ENCODE peak calls at places on chromosomes 5 and 9, in ten cellular contexts. One of them, this sample, is unnamed.

GRCh38 chr5:43281840-43282658 is 31.2 kb downstream of the HMGCS1 start:
- DNase-seq in heart right ventricle: no peak
- DNase-seq in MG63: peak
- DNase-seq in astrocyte of the cerebellum: no peak
- DNase-seq in neural progenitor cell: no peak
- DNase-seq in adipocyte: no peak
- DNase-seq in pancreas: no peak
- DNase-seq in breast epithelium: no peak
- DNase-seq in fibroblast of villous mesenchyme: no peak
- DNase-seq in BE2C: peak
- DNase-seq in this sample: no peak

GRCh38 chr9:112112519-112112918 is 62.6 kb downstream of the SUSD1 start:
- DNase-seq in adipocyte: peak
- DNase-seq in heart right ventricle: no peak
- DNase-seq in astrocyte of the cerebellum: peak
- DNase-seq in pancreas: no peak
- DNase-seq in neural progenitor cell: no peak
- DNase-seq in breast epithelium: no peak
- DNase-seq in fibroblast of villous mesenchyme: peak
- DNase-seq in MG63: peak
- DNase-seq in BE2C: no peak
- DNase-seq in this sample: no peak

GRCh38 chr9:9352877-9353481 is 1259.8 kb downstream of the PTPRD start:
- DNase-seq in neural progenitor cell: peak
- DNase-seq in breast epithelium: no peak
- DNase-seq in pancreas: no peak
- DNase-seq in MG63: no peak
- DNase-seq in adipocyte: peak
- DNase-seq in fibroblast of villous mesenchyme: no peak
- DNase-seq in astrocyte of the cerebellum: no peak
- DNase-seq in BE2C: peak
- DNase-seq in heart right ventricle: no peak
- DNase-seq in this sample: no peak

GRCh38 chr9:120310035-120310434 is 269.9 kb downstream of the CDK5RAP2 start:
- DNase-seq in astrocyte of the cerebellum: no peak
- DNase-seq in adipocyte: no peak
- DNase-seq in pancreas: no peak
- DNase-seq in MG63: no peak
- DNase-seq in breast epithelium: no peak
- DNase-seq in heart right ventricle: no peak
- DNase-seq in BE2C: peak
- DNase-seq in fibroblast of villous mesenchyme: no peak
- DNase-seq in neural progenitor cell: no peak
- DNase-seq in this sample: no peak

GRCh38 chr5:173984218-173984617 is 4.8 kb upstream of the C5orf47 start:
- DNase-seq in pancreas: no peak
- DNase-seq in MG63: no peak
- DNase-seq in adipocyte: peak
- DNase-seq in breast epithelium: no peak
- DNase-seq in neural progenitor cell: peak
- DNase-seq in BE2C: peak
- DNase-seq in astrocyte of the cerebellum: no peak
- DNase-seq in fibroblast of villous mesenchyme: peak
- DNase-seq in heart right ventricle: no peak
- DNase-seq in this sample: no peak

GRCh38 chr9:34311499-34312225 is 17.4 kb downstream of the KIF24 start:
- DNase-seq in adipocyte: no peak
- DNase-seq in pancreas: no peak
- DNase-seq in heart right ventricle: no peak
- DNase-seq in astrocyte of the cerebellum: no peak
- DNase-seq in BE2C: no peak
- DNase-seq in MG63: no peak
- DNase-seq in breast epithelium: no peak
- DNase-seq in fibroblast of villous mesenchyme: no peak
- DNase-seq in neural progenitor cell: no peak
- DNase-seq in this sample: no peak

GRCh38 chr9:131609116-131609830 is 64.0 kb downstream of the PRRT1B start:
- DNase-seq in astrocyte of the cerebellum: peak
- DNase-seq in fibroblast of villous mesenchyme: peak
- DNase-seq in pancreas: no peak
- DNase-seq in neural progenitor cell: peak
- DNase-seq in MG63: peak
- DNase-seq in BE2C: no peak
- DNase-seq in heart right ventricle: peak
- DNase-seq in breast epithelium: peak
- DNase-seq in adipocyte: peak
- DNase-seq in this sample: no peak

GRCh38 chr5:16067415-16067814 is 112.2 kb downstream of the MARCHF11 start:
- DNase-seq in MG63: no peak
- DNase-seq in astrocyte of the cerebellum: no peak
- DNase-seq in pancreas: no peak
- DNase-seq in adipocyte: no peak
- DNase-seq in heart right ventricle: no peak
- DNase-seq in fibroblast of villous mesenchyme: no peak
- DNase-seq in breast epithelium: no peak
- DNase-seq in BE2C: no peak
- DNase-seq in neural progenitor cell: no peak
- DNase-seq in this sample: no peak

GRCh38 chr9:124450241-124450924 is at the start of gene ADGRD2:
- DNase-seq in MG63: no peak
- DNase-seq in adipocyte: peak
- DNase-seq in BE2C: peak
- DNase-seq in breast epithelium: peak
- DNase-seq in fibroblast of villous mesenchyme: peak
- DNase-seq in heart right ventricle: no peak
- DNase-seq in neural progenitor cell: peak
- DNase-seq in pancreas: no peak
- DNase-seq in astrocyte of the cerebellum: no peak
- DNase-seq in this sample: peak

GRCh38 chr5:74179183-74179582 is 461.3 kb downstream of the ENC1 start:
- DNase-seq in neural progenitor cell: peak
- DNase-seq in MG63: peak
- DNase-seq in adipocyte: peak
- DNase-seq in BE2C: no peak
- DNase-seq in fibroblast of villous mesenchyme: peak
- DNase-seq in breast epithelium: no peak
- DNase-seq in heart right ventricle: no peak
- DNase-seq in pancreas: no peak
- DNase-seq in astrocyte of the cerebellum: peak
- DNase-seq in this sample: no peak

GRCh38 chr9:12698293-12698692 is 5.1 kb downstream of the TYRP1 start:
- DNase-seq in heart right ventricle: no peak
- DNase-seq in MG63: no peak
- DNase-seq in astrocyte of the cerebellum: peak
- DNase-seq in adipocyte: peak
- DNase-seq in pancreas: no peak
- DNase-seq in neural progenitor cell: no peak
- DNase-seq in fibroblast of villous mesenchyme: peak
- DNase-seq in breast epithelium: no peak
- DNase-seq in BE2C: no peak
- DNase-seq in this sample: no peak

GRCh38 chr5:54905942-54906537 is 79.4 kb downstream of the ESM1 start:
- DNase-seq in astrocyte of the cerebellum: peak
- DNase-seq in pancreas: peak
- DNase-seq in adipocyte: peak
- DNase-seq in BE2C: peak
- DNase-seq in fibroblast of villous mesenchyme: peak
- DNase-seq in neural progenitor cell: peak
- DNase-seq in breast epithelium: peak
- DNase-seq in MG63: peak
- DNase-seq in heart right ventricle: peak
- DNase-seq in this sample: no peak

GRCh38 chr9:135075234-135076142 is 12.0 kb upstream of the OLFM1 start:
- DNase-seq in adipocyte: no peak
- DNase-seq in BE2C: peak
- DNase-seq in breast epithelium: peak
- DNase-seq in pancreas: peak
- DNase-seq in neural progenitor cell: peak
- DNase-seq in astrocyte of the cerebellum: no peak
- DNase-seq in heart right ventricle: peak
- DNase-seq in fibroblast of villous mesenchyme: no peak
- DNase-seq in MG63: peak
- DNase-seq in this sample: peak
- H3K4me3 ChIP-seq in adipocyte: peak
- H3K4me3 ChIP-seq in BE2C: peak
- H3K4me3 ChIP-seq in breast epithelium: peak
- H3K4me3 ChIP-seq in pancreas: peak
- H3K4me3 ChIP-seq in neural progenitor cell: peak
- H3K4me3 ChIP-seq in astrocyte of the cerebellum: no peak
- H3K4me3 ChIP-seq in heart right ventricle: peak
- H3K4me3 ChIP-seq in fibroblast of villous mesenchyme: no peak
- H3K4me3 ChIP-seq in MG63: peak
- H3K4me3 ChIP-seq in this sample: peak

GRCh38 chr5:159097461-159098284 is 2.0 kb downstream of the EBF1 start:
- DNase-seq in breast epithelium: no peak
- DNase-seq in astrocyte of the cerebellum: no peak
- DNase-seq in adipocyte: peak
- DNase-seq in heart right ventricle: peak
- DNase-seq in neural progenitor cell: peak
- DNase-seq in MG63: no peak
- DNase-seq in fibroblast of villous mesenchyme: peak
- DNase-seq in BE2C: peak
- DNase-seq in pancreas: no peak
- DNase-seq in this sample: no peak

GRCh38 chr5:159096555-159097460 is 2.9 kb downstream of the EBF1 start:
- DNase-seq in astrocyte of the cerebellum: no peak
- DNase-seq in BE2C: no peak
- DNase-seq in heart right ventricle: no peak
- DNase-seq in fibroblast of villous mesenchyme: no peak
- DNase-seq in breast epithelium: no peak
- DNase-seq in MG63: no peak
- DNase-seq in pancreas: no peak
- DNase-seq in neural progenitor cell: peak
- DNase-seq in adipocyte: no peak
- DNase-seq in this sample: no peak

GRCh38 chr5:159095218-159095617 is 4.5 kb downstream of the EBF1 start:
- DNase-seq in pancreas: no peak
- DNase-seq in neural progenitor cell: peak
- DNase-seq in MG63: no peak
- DNase-seq in fibroblast of villous mesenchyme: no peak
- DNase-seq in adipocyte: no peak
- DNase-seq in breast epithelium: no peak
- DNase-seq in astrocyte of the cerebellum: no peak
- DNase-seq in heart right ventricle: no peak
- DNase-seq in BE2C: no peak
- DNase-seq in this sample: no peak

GRCh38 chr5:159094745-159095144 is 5.0 kb downstream of the EBF1 start:
- DNase-seq in astrocyte of the cerebellum: peak
- DNase-seq in breast epithelium: no peak
- DNase-seq in pancreas: no peak
- DNase-seq in heart right ventricle: peak
- DNase-seq in MG63: peak
- DNase-seq in BE2C: peak
- DNase-seq in neural progenitor cell: peak
- DNase-seq in fibroblast of villous mesenchyme: peak
- DNase-seq in adipocyte: peak
- DNase-seq in this sample: peak

DNA sequence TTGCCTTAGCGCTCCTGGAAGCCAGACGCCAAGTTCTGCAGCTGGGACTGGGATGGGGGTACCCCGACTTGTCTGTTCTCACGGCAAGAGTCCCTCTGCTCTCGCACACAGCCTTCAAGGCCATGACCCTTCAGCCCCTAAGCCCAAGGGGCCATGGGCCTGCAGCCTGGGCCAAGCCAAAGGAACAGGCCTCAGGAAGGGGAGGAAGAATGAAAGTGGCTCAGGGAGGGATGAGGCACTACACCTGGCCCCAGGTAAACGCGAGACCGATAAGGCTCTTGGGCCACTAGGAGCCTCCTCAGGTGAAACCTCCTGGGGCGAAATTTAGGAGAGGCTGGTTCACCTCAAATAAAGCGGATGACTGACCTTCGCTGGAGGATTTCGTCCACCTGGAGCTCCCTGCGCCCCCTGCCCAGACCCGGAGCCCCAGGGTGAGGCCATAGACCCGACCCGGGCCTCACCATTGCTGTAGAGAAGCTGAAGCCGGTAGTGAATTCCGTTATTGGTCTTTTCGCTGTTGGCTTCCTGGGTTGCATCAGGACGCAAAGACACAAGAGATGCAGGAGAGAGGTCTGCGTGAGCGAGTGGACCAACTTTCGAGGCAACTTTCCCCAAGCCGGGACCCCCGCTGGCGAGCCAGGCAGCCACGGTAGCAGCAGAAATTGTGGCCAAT is 3.7 kb downstream of the EBF1 start:
- DNase-seq in BE2C: no peak
- DNase-seq in heart right ventricle: no peak
- DNase-seq in adipocyte: no peak
- DNase-seq in pancreas: no peak
- DNase-seq in astrocyte of the cerebellum: no peak
- DNase-seq in fibroblast of villous mesenchyme: no peak
- DNase-seq in breast epithelium: no peak
- DNase-seq in neural progenitor cell: peak
- DNase-seq in MG63: no peak
- DNase-seq in this sample: no peak
- H3K4me3 ChIP-seq in BE2C: no peak
- H3K4me3 ChIP-seq in heart right ventricle: peak
- H3K4me3 ChIP-seq in adipocyte: peak
- H3K4me3 ChIP-seq in pancreas: no peak
- H3K4me3 ChIP-seq in astrocyte of the cerebellum: peak
- H3K4me3 ChIP-seq in fibroblast of villous mesenchyme: no peak
- H3K4me3 ChIP-seq in breast epithelium: peak
- H3K4me3 ChIP-seq in neural progenitor cell: peak
- H3K4me3 ChIP-seq in MG63: no peak
- H3K4me3 ChIP-seq in this sample: peak

DNA sequence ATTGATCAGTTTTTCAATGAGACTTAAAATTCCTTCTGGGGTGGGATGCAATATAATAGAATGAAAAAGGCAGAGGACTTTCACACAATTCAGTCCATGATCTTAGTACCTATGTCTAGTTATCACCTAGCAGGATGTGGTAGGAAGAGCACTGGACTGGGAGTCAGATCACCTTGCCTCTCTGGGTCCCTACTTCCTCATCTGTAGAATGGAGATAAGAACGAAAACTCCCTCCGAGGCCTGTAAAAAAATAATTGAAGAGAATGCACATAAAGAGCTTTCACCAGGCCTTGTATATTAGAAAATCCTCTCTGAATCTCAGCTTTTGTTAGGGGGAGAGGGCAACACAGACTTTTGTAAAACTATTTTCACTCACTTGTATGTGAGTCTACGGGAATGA is 681 bp upstream of the TMEFF1 start:
- DNase-seq in MG63: no peak
- DNase-seq in pancreas: no peak
- DNase-seq in heart right ventricle: no peak
- DNase-seq in BE2C: no peak
- DNase-seq in adipocyte: no peak
- DNase-seq in breast epithelium: no peak
- DNase-seq in fibroblast of villous mesenchyme: no peak
- DNase-seq in astrocyte of the cerebellum: no peak
- DNase-seq in neural progenitor cell: peak
- DNase-seq in this sample: no peak
- H3K4me3 ChIP-seq in MG63: peak
- H3K4me3 ChIP-seq in pancreas: no peak
- H3K4me3 ChIP-seq in heart right ventricle: peak
- H3K4me3 ChIP-seq in BE2C: peak
- H3K4me3 ChIP-seq in adipocyte: no peak
- H3K4me3 ChIP-seq in breast epithelium: no peak
- H3K4me3 ChIP-seq in fibroblast of villous mesenchyme: no peak
- H3K4me3 ChIP-seq in astrocyte of the cerebellum: peak
- H3K4me3 ChIP-seq in neural progenitor cell: peak
- H3K4me3 ChIP-seq in this sample: no peak

DNA sequence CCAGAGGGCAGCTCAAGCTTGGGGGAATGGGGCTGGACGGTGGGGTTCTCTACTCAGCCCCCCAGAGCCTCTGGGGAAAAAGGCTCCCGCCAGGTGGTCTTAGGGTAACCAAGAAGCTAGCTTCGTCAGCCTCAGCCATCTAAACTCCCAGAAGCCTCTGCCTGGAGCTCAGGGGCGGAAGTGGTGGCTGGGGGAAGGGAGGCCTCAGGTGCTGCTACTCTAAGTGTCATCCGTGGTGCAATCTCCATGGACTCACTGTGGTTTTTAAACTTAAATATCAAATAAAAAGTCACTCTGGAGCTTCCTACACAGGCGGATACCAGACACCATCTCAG is 748 bp downstream of the DOCK2 start:
- DNase-seq in breast epithelium: no peak
- DNase-seq in neural progenitor cell: no peak
- DNase-seq in adipocyte: no peak
- DNase-seq in MG63: no peak
- DNase-seq in BE2C: no peak
- DNase-seq in pancreas: no peak
- DNase-seq in astrocyte of the cerebellum: no peak
- DNase-seq in heart right ventricle: no peak
- DNase-seq in fibroblast of villous mesenchyme: no peak
- DNase-seq in this sample: no peak
- H3K4me3 ChIP-seq in breast epithelium: peak
- H3K4me3 ChIP-seq in neural progenitor cell: no peak
- H3K4me3 ChIP-seq in adipocyte: peak
- H3K4me3 ChIP-seq in MG63: no peak
- H3K4me3 ChIP-seq in BE2C: no peak
- H3K4me3 ChIP-seq in pancreas: no peak
- H3K4me3 ChIP-seq in astrocyte of the cerebellum: no peak
- H3K4me3 ChIP-seq in heart right ventricle: peak
- H3K4me3 ChIP-seq in fibroblast of villous mesenchyme: no peak
- H3K4me3 ChIP-seq in this sample: peak

This sample was measured in coronary artery.